ENCODE peak calls at places on chromosomes 11 and 22, in four cellular contexts. K is psoas muscle; Z is effector memory CD4-positive, alpha-beta T cell; S is left ventricle myocardium inferior. N is an unnamed sample.

GRCh38 chr11:111941963-111942362 is 4.8 kb downstream of the DIXDC1 start:
- DNase-seq in S (peak; percentile 51), K (peak; percentile 55), Z (no peak), N (peak; percentile 84)

GRCh38 chr22:19766506-19767426 is 6.2 kb downstream of the TBX1 start:
- DNase-seq in S (peak; percentile 48), K (peak; percentile 50), Z (peak; percentile 20), N (peak; percentile 23)

GRCh38 chr11:10798330-10798980 is 10.3 kb downstream of the EIF4G2 start:
- DNase-seq in K (no peak), Z (no peak), S (no peak), N (no peak)

GRCh38 chr22:49903322-49904039 is 14.8 kb downstream of the ALG12 start:
- DNase-seq in K (no peak), S (no peak), Z (no peak), N (no peak)

GRCh38 chr11:120611576-120611975 is 100.0 kb downstream of the GRIK4 start:
- DNase-seq in Z (no peak), S (no peak), K (no peak), N (no peak)

GRCh38 chr11:86999859-87000753 is 37.6 kb upstream of the TMEM135 start:
- DNase-seq in S (no peak), K (no peak), Z (no peak), N (no peak)

GRCh38 chr11:1487091-1487850 is 692 bp upstream of the MOB2 start:
- DNase-seq in Z (no peak), K (no peak), S (peak; percentile 11), N (peak; percentile 5)

GRCh38 chr11:35812850-35813249 is 131.0 kb upstream of the LDLRAD3 start:
- DNase-seq in K (no peak), Z (no peak), S (peak; percentile 55), N (no peak)

GRCh38 chr11:59559886-59560285 is 48.5 kb downstream of the OR4D9 start:
- DNase-seq in S (no peak), K (no peak), Z (no peak), N (no peak)

GRCh38 chr11:61955416-61956135 is 5.4 kb downstream of the BEST1 start:
- DNase-seq in Z (no peak), S (no peak), K (peak; percentile 45), N (no peak)

GRCh38 chr11:110176366-110177056 is 83.3 kb downstream of the ZC3H12C start:
- DNase-seq in K (no peak), S (no peak), Z (no peak), N (no peak)

GRCh38 chr11:5973530-5973929 is 5.2 kb upstream of the OR56A5 start:
- DNase-seq in K (no peak), Z (no peak), S (no peak), N (no peak)

GRCh38 chr11:82663535-82663934 is 70.1 kb downstream of the FAM181B start:
- DNase-seq in S (no peak), Z (no peak), K (no peak), N (no peak)
- H3K27me3 ChIP-seq in S (no peaks in the 10 kb centered on the region), Z (no peaks in the 10 kb centered on the region), K (no peaks in the 10 kb centered on the region), N (no peaks in the 10 kb centered on the region)

GRCh38 chr11:17479284-17480214 is 2.9 kb upstream of the ABCC8 start:
- DNase-seq in Z (no peak), S (no peak), K (no peak), N (no peak)
- H3K27me3 ChIP-seq in Z (no peaks in the 10 kb centered on the region), S (peaks cover 52% of the 10 kb centered on the region), K (peaks cover 30% of the 10 kb centered on the region), N (no peaks in the 10 kb centered on the region)

GRCh38 chr11:114149689-114150407 is 90.3 kb downstream of the ZBTB16 start:
- DNase-seq in Z (no peak), K (no peak), S (no peak), N (no peak)
- H3K27me3 ChIP-seq in Z (no peaks in the 10 kb centered on the region), K (no peaks in the 10 kb centered on the region), S (no peaks in the 10 kb centered on the region), N (no peaks in the 10 kb centered on the region)

GRCh38 chr11:106552694-106553203 is 465.5 kb downstream of the GUCY1A2 start:
- DNase-seq in Z (no peak), K (no peak), S (no peak), N (no peak)

GRCh38 chr11:106551744-106552671 is 466.3 kb downstream of the GUCY1A2 start:
- DNase-seq in Z (no peak), K (no peak), S (no peak), N (no peak)

DNA sequence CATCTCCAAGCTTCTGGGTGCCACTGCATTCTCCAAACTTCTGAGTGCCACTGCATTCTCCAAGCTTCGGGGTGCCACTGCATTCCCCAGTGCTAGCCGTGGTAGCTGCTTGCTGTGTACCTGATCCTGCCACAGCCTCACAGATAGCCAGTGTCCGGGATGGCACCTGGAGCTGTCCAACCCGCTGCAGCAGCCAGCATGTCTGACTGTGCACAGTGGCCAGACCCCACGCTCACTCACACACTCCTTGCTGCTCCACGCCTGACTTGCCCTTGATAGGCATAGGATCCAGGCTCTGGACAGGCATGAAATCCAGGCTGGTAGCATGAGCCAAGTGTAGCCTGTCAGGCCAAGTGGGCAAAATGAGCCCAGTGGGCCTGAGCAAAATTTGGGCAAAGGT is 465.0 kb downstream of the GUCY1A2 start:
- DNase-seq in S (no peak), K (no peak), Z (no peak), N (no peak)
- H3K27me3 ChIP-seq in S (no peaks in the 10 kb centered on the region), K (no peaks in the 10 kb centered on the region), Z (no peaks in the 10 kb centered on the region), N (no peaks in the 10 kb centered on the region)

DNA sequence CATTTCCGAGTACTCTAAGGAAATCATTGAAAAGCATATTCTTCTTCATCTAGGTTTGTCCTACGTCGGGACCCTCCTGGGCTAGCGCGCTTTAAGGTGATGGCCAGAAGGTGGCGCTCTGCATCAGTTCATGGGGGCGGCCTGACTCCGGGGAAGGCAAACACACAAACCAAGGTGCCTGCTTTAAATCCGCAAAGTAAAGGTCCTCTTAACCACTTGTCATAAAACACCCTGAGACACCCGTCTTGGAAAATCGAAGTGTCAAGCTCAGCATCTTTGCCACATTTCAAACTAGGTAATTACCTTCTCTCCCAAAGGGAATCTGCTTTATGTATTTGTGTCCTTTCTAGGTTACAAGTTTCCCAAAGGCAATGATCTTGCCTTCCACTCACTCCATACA is 34.0 kb downstream of the LMO2 start:
- DNase-seq in K (peak; percentile 75), Z (peak; percentile 42), S (peak; percentile 74), N (peak; percentile 54)
- H3K27me3 ChIP-seq in K (no peaks in the 10 kb centered on the region), Z (no peaks in the 10 kb centered on the region), S (peaks cover 10% of the 10 kb centered on the region), N (no peaks in the 10 kb centered on the region)

DNA sequence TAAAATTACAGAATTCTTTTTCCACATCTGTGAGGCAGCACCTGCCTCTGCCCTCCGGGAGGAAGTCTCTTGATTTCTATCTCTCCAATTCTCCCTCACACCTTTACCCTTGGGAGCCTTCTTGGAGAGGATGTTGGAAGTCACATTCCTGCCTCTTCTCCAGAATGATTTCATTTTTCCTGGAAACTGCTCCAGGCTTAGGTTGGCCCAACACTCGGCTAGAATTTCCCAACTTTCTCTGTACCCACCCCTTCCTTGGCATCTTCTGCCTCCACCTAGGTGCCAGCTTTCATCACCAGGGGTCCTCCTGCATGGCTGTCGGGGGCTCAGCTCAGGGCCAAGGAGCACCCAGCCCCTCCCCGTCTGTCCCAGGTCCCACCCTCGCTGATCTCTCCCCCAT is 43.2 kb downstream of the SLCO2B1 start:
- DNase-seq in Z (no peak), S (no peak), K (no peak), N (peak; percentile 33)
- H3K27me3 ChIP-seq in Z (no peaks in the 10 kb centered on the region), S (no peaks in the 10 kb centered on the region), K (no peaks in the 10 kb centered on the region), N (no peaks in the 10 kb centered on the region)

GRCh38 chr11:125397421-125397820 is 98.6 kb downstream of the FEZ1 start:
- DNase-seq in Z (no peak), S (no peak), K (no peak), N (no peak)
- H3K27me3 ChIP-seq in Z (no peaks in the 10 kb centered on the region), S (no peaks in the 10 kb centered on the region), K (no peaks in the 10 kb centered on the region), N (no peaks in the 10 kb centered on the region)

N was measured in gastrocnemius medialis.